ENCODE peak calls at places on chromosomes 13 and 19, in six cellular contexts. One of them, this sample, is unnamed.

GRCh38 chr19:1269478-1270167 is 491 bp downstream of the CIRBP start:
- DNase-seq in HepG2: peak
- DNase-seq in HCT116: no peak
- DNase-seq in GM12878: no peak
- DNase-seq in K562: peak
- DNase-seq in H1: no peak
- DNase-seq in this sample: peak

GRCh38 chr19:10260141-10260584 is 8.1 kb downstream of the MRPL4 start:
- DNase-seq in HepG2: peak
- DNase-seq in K562: no peak
- DNase-seq in HCT116: peak
- DNase-seq in GM12878: no peak
- DNase-seq in H1: no peak
- DNase-seq in this sample: no peak

GRCh38 chr13:20495087-20496023 is 30.3 kb downstream of the CRYL1 start:
- DNase-seq in H1: no peak
- DNase-seq in GM12878: peak
- DNase-seq in HepG2: peak
- DNase-seq in HCT116: peak
- DNase-seq in K562: peak
- DNase-seq in this sample: peak

GRCh38 chr13:65532231-65532630 is 1697.9 kb downstream of the PCDH9 start:
- DNase-seq in GM12878: no peak
- DNase-seq in H1: no peak
- DNase-seq in HepG2: no peak
- DNase-seq in K562: no peak
- DNase-seq in HCT116: no peak
- DNase-seq in this sample: no peak

GRCh38 chr13:71460179-71460578 is 406.8 kb downstream of the DACH1 start:
- DNase-seq in H1: no peak
- DNase-seq in GM12878: no peak
- DNase-seq in HCT116: no peak
- DNase-seq in HepG2: no peak
- DNase-seq in K562: no peak
- DNase-seq in this sample: no peak

GRCh38 chr13:40613192-40613818 is 53.1 kb downstream of the FOXO1 start:
- DNase-seq in HepG2: no peak
- DNase-seq in HCT116: no peak
- DNase-seq in K562: no peak
- DNase-seq in GM12878: peak
- DNase-seq in H1: no peak
- DNase-seq in this sample: no peak

GRCh38 chr13:80084086-80084676 is 256.7 kb downstream of the SPRY2 start:
- DNase-seq in HepG2: no peak
- DNase-seq in GM12878: no peak
- DNase-seq in K562: no peak
- DNase-seq in H1: no peak
- DNase-seq in HCT116: no peak
- DNase-seq in this sample: peak

GRCh38 chr13:22837980-22838615 is 342.7 kb upstream of the SGCG start:
- DNase-seq in HCT116: no peak
- DNase-seq in GM12878: no peak
- DNase-seq in H1: no peak
- DNase-seq in HepG2: no peak
- DNase-seq in K562: no peak
- DNase-seq in this sample: no peak

GRCh38 chr13:28493740-28494536 is 990 bp downstream of the FLT1 start:
- DNase-seq in HepG2: no peak
- DNase-seq in H1: no peak
- DNase-seq in K562: no peak
- DNase-seq in HCT116: no peak
- DNase-seq in GM12878: no peak
- DNase-seq in this sample: no peak

GRCh38 chr13:76799696-76800095 is 86.5 kb downstream of the KCTD12 start:
- DNase-seq in H1: no peak
- DNase-seq in HepG2: no peak
- DNase-seq in HCT116: no peak
- DNase-seq in K562: no peak
- DNase-seq in GM12878: no peak
- DNase-seq in this sample: no peak

GRCh38 chr13:112042496-112042895 is 24.5 kb upstream of the SOX1 start:
- DNase-seq in H1: no peak
- DNase-seq in HCT116: no peak
- DNase-seq in GM12878: no peak
- DNase-seq in K562: no peak
- DNase-seq in HepG2: no peak
- DNase-seq in this sample: no peak

GRCh38 chr19:23983406-23983805 is 68.7 kb downstream of the ZNF726 start:
- DNase-seq in H1: no peak
- DNase-seq in GM12878: no peak
- DNase-seq in HepG2: no peak
- DNase-seq in HCT116: no peak
- DNase-seq in K562: no peak
- DNase-seq in this sample: no peak

GRCh38 chr13:106626473-106626872 is 58.5 kb upstream of the ARGLU1 start:
- DNase-seq in HCT116: no peak
- DNase-seq in H1: no peak
- DNase-seq in K562: no peak
- DNase-seq in GM12878: no peak
- DNase-seq in HepG2: no peak
- DNase-seq in this sample: no peak

GRCh38 chr13:94712287-94712811 is at the start of gene SOX21:
- DNase-seq in HCT116: no peak
- DNase-seq in HepG2: no peak
- DNase-seq in K562: no peak
- DNase-seq in H1: no peak
- DNase-seq in GM12878: no peak
- DNase-seq in this sample: peak

GRCh38 chr19:8101311-8101710 is 48.1 kb downstream of the FBN3 start:
- DNase-seq in K562: no peak
- DNase-seq in GM12878: no peak
- DNase-seq in HCT116: no peak
- DNase-seq in HepG2: no peak
- DNase-seq in H1: no peak
- DNase-seq in this sample: no peak

GRCh38 chr19:8321760-8322637 is 703 bp downstream of the RPS28 start:
- DNase-seq in HCT116: no peak
- DNase-seq in H1: no peak
- DNase-seq in HepG2: no peak
- DNase-seq in GM12878: no peak
- DNase-seq in K562: peak
- DNase-seq in this sample: no peak

GRCh38 chr19:38062959-38063786 is 156.2 kb downstream of the SIPA1L3 start:
- DNase-seq in GM12878: no peak
- DNase-seq in H1: no peak
- DNase-seq in HepG2: no peak
- DNase-seq in K562: peak
- DNase-seq in HCT116: no peak
- DNase-seq in this sample: no peak

GRCh38 chr19:35114656-35115537 is 726 bp upstream of the FXYD3 start:
- DNase-seq in H1: peak
- DNase-seq in K562: peak
- DNase-seq in HepG2: peak
- DNase-seq in GM12878: no peak
- DNase-seq in HCT116: peak
- DNase-seq in this sample: peak
- TF ChIP-seq CEBPB in H1: no peak
- TF ChIP-seq CEBPB in K562: no peak
- TF ChIP-seq CEBPB in HepG2: no peak
- TF ChIP-seq CEBPB in GM12878: no peak
- TF ChIP-seq CEBPB in HCT116: no peak
- TF ChIP-seq CEBPB in this sample: no peak

DNA sequence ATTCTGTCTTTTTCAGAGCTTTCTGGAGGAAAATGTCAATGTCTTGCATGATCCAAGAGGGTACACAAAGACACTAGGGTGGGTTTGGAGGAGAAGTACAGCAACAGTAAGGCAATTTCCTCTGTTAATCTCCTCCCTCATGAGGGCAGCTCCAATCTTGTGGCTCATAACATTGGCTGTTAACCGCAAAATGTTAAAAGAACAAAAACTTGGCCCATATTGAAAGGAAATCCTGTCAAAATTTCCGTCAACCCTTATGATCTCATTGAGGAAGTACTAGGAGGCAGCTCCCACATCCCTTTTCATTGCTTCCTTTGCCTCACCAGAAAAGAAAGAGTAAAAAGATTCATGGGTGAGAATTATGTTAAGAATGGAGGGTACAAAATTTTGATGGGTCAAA is 11.6 kb downstream of the OXGR1 start:
- DNase-seq in HCT116: no peak
- DNase-seq in HepG2: no peak
- DNase-seq in K562: no peak
- DNase-seq in GM12878: no peak
- DNase-seq in H1: no peak
- DNase-seq in this sample: no peak
- TF ChIP-seq MAX in HCT116: no peak
- TF ChIP-seq MAX in HepG2: no peak
- TF ChIP-seq MAX in K562: no peak
- TF ChIP-seq MAX in GM12878: no peak
- TF ChIP-seq MAX in H1: no peak
- TF ChIP-seq MAX in this sample: no peak

DNA sequence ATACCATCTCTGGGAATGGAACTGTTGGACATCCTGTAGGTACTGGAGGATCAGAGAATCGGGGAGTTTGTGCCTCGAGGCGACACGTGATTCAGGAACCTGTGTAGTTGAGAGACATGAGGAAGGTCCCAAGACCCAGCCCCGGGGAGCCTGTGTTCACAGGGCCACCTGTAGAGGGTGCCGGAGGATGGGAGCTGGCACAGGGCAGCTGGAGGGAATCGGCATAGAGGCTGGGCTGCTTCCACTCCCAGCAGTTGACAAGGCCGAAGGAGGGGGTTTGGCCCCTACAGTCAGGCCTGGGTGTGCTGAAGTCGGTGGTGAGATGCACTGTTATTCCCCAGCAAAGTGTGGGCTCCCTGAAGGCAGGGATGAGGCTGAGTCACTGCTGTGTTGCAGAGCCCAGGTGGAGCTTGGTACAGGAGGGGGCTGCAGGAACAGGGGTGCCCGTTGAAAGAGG is 2.5 kb upstream of the ISYNA1 start:
- DNase-seq in HCT116: no peak
- DNase-seq in K562: no peak
- DNase-seq in GM12878: no peak
- DNase-seq in H1: no peak
- DNase-seq in HepG2: peak
- DNase-seq in this sample: peak
- TF ChIP-seq CEBPB in HCT116: no peak
- TF ChIP-seq CEBPB in K562: no peak
- TF ChIP-seq CEBPB in GM12878: no peak
- TF ChIP-seq CEBPB in H1: no peak
- TF ChIP-seq CEBPB in HepG2: no peak
- TF ChIP-seq CEBPB in this sample: no peak

GRCh38 chr19:52086481-52086880 is 9.1 kb downstream of the ZNF841 start:
- DNase-seq in K562: no peak
- DNase-seq in H1: no peak
- DNase-seq in GM12878: no peak
- DNase-seq in HCT116: no peak
- DNase-seq in HepG2: no peak
- DNase-seq in this sample: no peak
- TF ChIP-seq MAX in K562: no peak
- TF ChIP-seq MAX in H1: no peak
- TF ChIP-seq MAX in GM12878: no peak
- TF ChIP-seq MAX in HCT116: no peak
- TF ChIP-seq MAX in HepG2: no peak
- TF ChIP-seq MAX in this sample: no peak

GRCh38 chr19:3058821-3059314 is 3.4 kb downstream of the TLE5 start:
- DNase-seq in HepG2: no peak
- DNase-seq in H1: no peak
- DNase-seq in GM12878: no peak
- DNase-seq in K562: no peak
- DNase-seq in HCT116: no peak
- DNase-seq in this sample: no peak

GRCh38 chr19:3055741-3056453 is 6.4 kb downstream of the TLE5 start:
- DNase-seq in GM12878: no peak
- DNase-seq in HCT116: peak
- DNase-seq in H1: no peak
- DNase-seq in K562: peak
- DNase-seq in HepG2: no peak
- DNase-seq in this sample: peak

GRCh38 chr19:3056454-3057016 is 5.8 kb downstream of the TLE5 start:
- DNase-seq in K562: no peak
- DNase-seq in GM12878: no peak
- DNase-seq in H1: no peak
- DNase-seq in HCT116: no peak
- DNase-seq in HepG2: no peak
- DNase-seq in this sample: no peak

GRCh38 chr19:3058009-3058820 is 4.1 kb downstream of the TLE5 start:
- DNase-seq in H1: no peak
- DNase-seq in HepG2: no peak
- DNase-seq in HCT116: no peak
- DNase-seq in GM12878: no peak
- DNase-seq in K562: no peak
- DNase-seq in this sample: no peak

GRCh38 chr19:3057275-3057714 is 5.0 kb downstream of the TLE5 start:
- DNase-seq in HCT116: no peak
- DNase-seq in K562: peak
- DNase-seq in GM12878: no peak
- DNase-seq in HepG2: no peak
- DNase-seq in H1: no peak
- DNase-seq in this sample: peak
- TF ChIP-seq CEBPB in HCT116: no peak
- TF ChIP-seq CEBPB in K562: no peak
- TF ChIP-seq CEBPB in GM12878: no peak
- TF ChIP-seq CEBPB in HepG2: no peak
- TF ChIP-seq CEBPB in H1: no peak
- TF ChIP-seq CEBPB in this sample: no peak